ENCODE peak calls at places on chromosomes 7 and 10, in seven cellular contexts. N, Q, U, Z, C, S and A are unnamed samples.

GRCh38 chr7:140645166-140645565 is 4.6 kb upstream of the DENND2A start:
- DNase-seq in N (no peak), Q (no peak), U (no peak), Z (no peak), C (no peak), S (no peak), A (no peak)

GRCh38 chr10:102133373-102134195 is 744 bp downstream of the PPRC1 start:
- DNase-seq in N (no peak), Q (peak; percentile 84), U (no peak), Z (peak; percentile 79), C (peak; percentile 39), S (no peak), A (peak; percentile 54)

GRCh38 chr10:104683567-104683966 is 42.5 kb downstream of the SORCS3 start:
- DNase-seq in N (no peak), Q (no peak), U (no peak), Z (no peak), C (no peak), S (no peak), A (no peak)

GRCh38 chr10:92712016-92712889 is 22.5 kb downstream of the HHEX start:
- DNase-seq in N (no peak), Q (no peak), U (no peak), Z (peak; percentile 57), C (no peak), S (no peak), A (peak; percentile 66)

GRCh38 chr7:127207806-127208205 is 44.9 kb downstream of the GRM8 start:
- DNase-seq in N (no peak), Q (no peak), U (no peak), Z (no peak), C (no peak), S (no peak), A (no peak)

GRCh38 chr10:974038-974784 is 14.0 kb upstream of the GTPBP4 start:
- DNase-seq in N (no peak), Q (no peak), U (no peak), Z (no peak), C (no peak), S (no peak), A (peak; percentile 42)

GRCh38 chr10:75616874-75617478 is 185.6 kb downstream of the LRMDA start:
- DNase-seq in N (no peak), Q (no peak), U (no peak), Z (no peak), C (no peak), S (no peak), A (no peak)

GRCh38 chr10:113438660-113439059 is 114.2 kb upstream of the HABP2 start:
- DNase-seq in N (peak; percentile 50), Q (no peak), U (no peak), Z (no peak), C (no peak), S (no peak), A (peak; percentile 8)

GRCh38 chr7:22723171-22723601 is 3.8 kb upstream of the IL6 start:
- DNase-seq in N (peak; percentile 31), Q (peak; percentile 85), U (no peak), Z (peak; percentile 67), C (peak; percentile 72), S (no peak), A (peak; percentile 26)

GRCh38 chr7:27709137-27710075 is 30.6 kb upstream of the TAX1BP1 start:
- DNase-seq in N (no peak), Q (no peak), U (no peak), Z (peak; percentile 63), C (no peak), S (no peak), A (peak; percentile 65)

GRCh38 chr10:68167271-68167670 is 58.0 kb downstream of the MYPN start:
- DNase-seq in N (no peak), Q (no peak), U (no peak), Z (no peak), C (no peak), S (no peak), A (no peak)

GRCh38 chr10:100579691-100580090 is 43.9 kb downstream of the HIF1AN start:
- DNase-seq in N (no peak), Q (no peak), U (no peak), Z (no peak), C (no peak), S (no peak), A (no peak)

GRCh38 chr7:41709621-41710020 is 6.7 kb upstream of the INHBA start:
- DNase-seq in N (no peak), Q (no peak), U (no peak), Z (peak; percentile 84), C (no peak), S (no peak), A (peak; percentile 98)

GRCh38 chr10:13440709-13441061 is 88.1 kb downstream of the BEND7 start:
- DNase-seq in N (no peak), Q (no peak), U (peak; percentile 8), Z (no peak), C (no peak), S (no peak), A (no peak)

GRCh38 chr10:78437407-78437768 is 403.7 kb downstream of the RPS24 start:
- DNase-seq in N (no peak), Q (no peak), U (no peak), Z (no peak), C (no peak), S (no peak), A (no peak)

GRCh38 chr10:17835688-17836087 is 26.5 kb downstream of the MRC1 start:
- DNase-seq in N (peak; percentile 53), Q (no peak), U (peak; percentile 77), Z (peak; percentile 67), C (no peak), S (no peak), A (peak; percentile 94)

GRCh38 chr7:102146989-102147388 is 139.7 kb upstream of the SH2B2 start:
- DNase-seq in N (peak; percentile 5), Q (no peak), U (no peak), Z (peak; percentile 41), C (no peak), S (no peak), A (peak; percentile 66)

GRCh38 chr7:33874943-33875342 is 30.4 kb upstream of the BMPER start:
- DNase-seq in N (peak; percentile 94), Q (no peak), U (no peak), Z (peak; percentile 91), C (no peak), S (no peak), A (peak; percentile 87)